ENCODE peak calls at places on chromosome 11, in six cellular contexts. H, B, J, A, R and K are unnamed samples.

GRCh38 chr11:94793822-94794221 is 25.7 kb downstream of the AMOTL1 start:
- DNase-seq in A (no peak), J (no peak), H (no peak), B (no peak), R (no peak), K (no peak)

GRCh38 chr11:35553831-35554230 is 28.4 kb upstream of the PAMR1 start:
- DNase-seq in H (no peak), A (no peak), J (no peak), B (no peak), R (no peak), K (no peak)

GRCh38 chr11:197741-198235 is 4.9 kb downstream of the SCGB1C1 start:
- DNase-seq in H (no peak), R (peak; percentile 38), B (no peak), A (no peak), J (no peak), K (no peak)

GRCh38 chr11:68688881-68689280 is 4.5 kb downstream of the GAL start:
- DNase-seq in A (no peak), J (no peak), H (no peak), B (no peak), R (peak; percentile 40), K (no peak)

GRCh38 chr11:126109941-126110731 is 47.5 kb upstream of the CDON start:
- DNase-seq in B (no peak), A (no peak), J (no peak), H (no peak), R (no peak), K (no peak)

GRCh38 chr11:76648929-76649328 is 21.6 kb downstream of the LRRC32 start:
- DNase-seq in H (no peak), R (no peak), B (no peak), A (no peak), J (no peak), K (no peak)

GRCh38 chr11:101435406-101435805 is 148.4 kb downstream of the TRPC6 start:
- DNase-seq in R (no peak), H (no peak), A (no peak), J (no peak), B (no peak), K (no peak)

GRCh38 chr11:71433648-71434450 is 14.3 kb downstream of the DHCR7 start:
- DNase-seq in A (no peak), R (no peak), H (peak; percentile 68), J (no peak), B (no peak), K (peak; percentile 55)

GRCh38 chr11:67195971-67196418 is 70.3 kb upstream of the GRK2 start:
- DNase-seq in R (no peak), H (peak; percentile 5), B (no peak), J (no peak), A (no peak), K (no peak)

GRCh38 chr11:83521647-83522596 is 235.8 kb upstream of the CCDC90B start:
- DNase-seq in B (no peak), A (no peak), R (no peak), J (no peak), H (peak; percentile 15), K (no peak)

GRCh38 chr11:102438311-102439062 is 14.1 kb downstream of the TMEM123 start:
- DNase-seq in A (no peak), B (no peak), R (no peak), J (no peak), H (peak; percentile 19), K (no peak)

GRCh38 chr11:23112987-23113886 is 253.0 kb upstream of the CCDC179 start:
- DNase-seq in J (peak; percentile 27), A (no peak), H (peak; percentile 69), R (peak; percentile 52), B (no peak), K (no peak)

GRCh38 chr11:73234403-73235181 is 16.5 kb downstream of the P2RY2 start:
- DNase-seq in J (no peak), B (no peak), A (no peak), R (no peak), H (no peak), K (no peak)

GRCh38 chr11:26584818-26585217 is 12.8 kb upstream of the MUC15 start:
- DNase-seq in R (no peak), A (no peak), J (no peak), B (no peak), H (no peak), K (no peak)

GRCh38 chr11:2380807-2381350 is 3.8 kb downstream of the CD81 start:
- DNase-seq in J (no peak), B (peak; percentile 55), R (no peak), A (no peak), H (no peak), K (no peak)

GRCh38 chr11:13602844-13603243 is 65.6 kb upstream of the FAR1 start:
- DNase-seq in R (no peak), J (no peak), B (no peak), A (no peak), H (no peak), K (no peak)

GRCh38 chr11:125275905-125276634 is 111.5 kb downstream of the PKNOX2 start:
- DNase-seq in A (no peak), B (no peak), R (no peak), J (no peak), H (no peak), K (no peak)

GRCh38 chr11:104609766-104610165 is 288.5 kb downstream of the CASP12 start:
- DNase-seq in J (no peak), B (no peak), R (no peak), A (no peak), H (no peak), K (no peak)

GRCh38 chr11:104614117-104614716 is 284.0 kb downstream of the CASP12 start:
- DNase-seq in J (no peak), R (no peak), B (no peak), A (no peak), H (no peak), K (no peak)

GRCh38 chr11:104610597-104610996 is 287.7 kb downstream of the CASP12 start:
- DNase-seq in R (no peak), B (no peak), J (no peak), H (no peak), A (no peak), K (no peak)

GRCh38 chr11:104609297-104609696 is 289.0 kb downstream of the CASP12 start:
- DNase-seq in A (peak; percentile 28), B (no peak), H (peak; percentile 24), J (peak; percentile 28), R (no peak), K (no peak)
- TF ChIP-seq ZNF274 in A (no peak), B (no peak), H (no peak), J (no peak), R (no peak), K (no peak)

GRCh38 chr11:46537121-46537520 is 56.7 kb downstream of the AMBRA1 start:
- DNase-seq in J (peak; percentile 38), H (no peak), A (no peak), B (no peak), R (no peak), K (no peak)

GRCh38 chr11:46547579-46547978 is 46.2 kb downstream of the AMBRA1 start:
- DNase-seq in J (no peak), B (no peak), R (no peak), A (no peak), H (no peak), K (no peak)

GRCh38 chr11:46537851-46538295 is 56.0 kb downstream of the AMBRA1 start:
- DNase-seq in B (no peak), R (peak; percentile 78), J (peak; percentile 99), H (peak; percentile 79), A (peak; percentile 68), K (peak; percentile 84)

GRCh38 chr11:46543564-46543963 is 50.3 kb downstream of the AMBRA1 start:
- DNase-seq in A (no peak), R (no peak), B (no peak), H (no peak), J (no peak), K (no peak)

DNA sequence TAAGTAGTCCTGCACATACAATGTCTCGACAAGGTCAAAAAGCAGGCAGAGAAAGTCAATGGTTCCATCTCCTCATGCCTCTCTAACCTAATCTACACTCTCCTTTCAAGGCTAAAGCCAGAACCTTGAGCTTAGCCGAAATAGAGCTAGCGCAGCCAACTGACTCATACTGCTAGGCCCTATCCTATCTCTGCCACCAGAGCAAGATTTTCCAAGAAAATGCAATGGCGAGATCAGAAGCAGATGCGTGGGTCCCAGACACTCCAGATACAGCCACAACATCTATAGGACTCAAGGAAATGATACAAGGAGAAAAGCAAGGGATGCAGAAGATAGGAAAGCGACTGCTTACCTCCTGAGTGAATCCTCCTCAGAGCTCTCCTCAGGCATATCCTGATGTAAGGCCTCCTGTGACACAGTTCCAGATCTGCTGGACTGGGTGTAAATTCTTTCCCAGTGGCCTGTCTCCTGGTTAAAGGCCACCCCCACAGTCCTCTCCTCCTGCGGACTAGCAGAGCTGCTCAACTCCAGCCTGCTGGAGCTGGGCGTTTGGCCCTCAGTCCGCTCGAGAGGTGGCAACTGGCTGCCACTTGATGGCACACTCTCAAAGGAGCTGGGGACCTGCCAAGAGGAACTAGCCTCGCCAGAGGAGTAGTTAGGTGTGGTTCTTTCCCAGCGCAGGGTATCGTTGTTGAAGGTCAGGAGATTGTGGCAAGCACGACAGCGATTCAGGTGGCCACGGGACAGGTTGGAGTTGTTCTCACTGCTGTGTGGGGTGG is 52.0 kb downstream of the AMBRA1 start:
- DNase-seq in A (no peak), J (no peak), B (no peak), R (no peak), H (no peak), K (peak; percentile 88)
- TF ChIP-seq ZNF274 in A (no peak), J (no peak), B (no peak), R (no peak), H (no peak), K (no peak)

DNA sequence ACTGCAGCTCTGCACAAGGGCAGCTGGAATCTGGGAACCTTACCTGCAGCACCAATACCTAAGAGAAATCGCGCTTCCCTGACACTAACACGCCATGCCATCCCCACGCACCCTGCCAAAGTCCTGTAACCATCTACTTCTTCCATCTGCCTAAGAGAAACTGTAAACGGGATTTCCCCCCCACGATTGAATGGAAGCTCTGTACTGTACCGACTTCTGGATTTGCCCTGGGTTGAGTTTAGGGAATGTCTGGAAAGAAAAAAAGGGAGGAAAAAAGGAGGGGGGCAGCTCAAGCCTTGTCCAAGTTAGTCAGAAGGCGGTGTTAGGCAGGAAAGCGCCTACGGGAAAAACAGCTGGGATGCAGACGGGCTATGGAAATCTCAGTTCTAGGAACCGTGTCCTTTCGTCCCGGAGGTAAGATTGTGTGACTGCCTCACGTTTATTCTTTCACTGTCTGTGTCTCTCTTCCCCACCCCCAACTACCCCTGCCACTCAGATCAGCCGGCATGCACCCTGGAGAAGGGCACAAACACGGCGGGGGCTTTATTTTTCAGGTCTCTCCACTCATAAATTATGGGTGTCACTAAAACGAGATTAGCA is 125.5 kb upstream of the C11orf58 start:
- DNase-seq in J (no peak), A (no peak), R (no peak), H (no peak), B (no peak), K (no peak)
- TF ChIP-seq ZNF274 in J (no peak), A (no peak), R (no peak), H (no peak), B (no peak), K (no peak)

GRCh38 chr11:74988541-74989268 is at the start of gene NEU3:
- DNase-seq in R (peak; percentile 83), J (peak; percentile 61), H (peak; percentile 77), A (peak; percentile 69), B (peak; percentile 59), K (peak; percentile 91)

GRCh38 chr11:74984730-74985129 is 4.0 kb upstream of the NEU3 start:
- DNase-seq in R (no peak), B (no peak), A (no peak), J (no peak), H (no peak), K (no peak)

GRCh38 chr11:74990941-74991340 is 2.2 kb downstream of the NEU3 start:
- DNase-seq in H (peak; percentile 73), A (no peak), R (no peak), B (no peak), J (no peak), K (no peak)

GRCh38 chr11:74992852-74993251 is 4.1 kb downstream of the NEU3 start:
- DNase-seq in B (peak; percentile 76), A (no peak), J (no peak), R (no peak), H (no peak), K (no peak)

GRCh38 chr11:74989269-74989655 is 529 bp downstream of the NEU3 start:
- DNase-seq in R (no peak), J (no peak), A (no peak), H (no peak), B (no peak), K (no peak)
- TF ChIP-seq ZNF274 in R (no peak), J (no peak), A (no peak), H (no peak), B (no peak), K (no peak)